ENCODE peak calls at places on chromosomes 5 and 9, in eight cellular contexts. C is A549, Z is HCT116, X is K562, S is GM12878, J is H1, R is endothelial cell of umbilical vein, E is HepG2. A is an unnamed sample.

GRCh38 chr9:78893758-78894157 is 596.8 kb downstream of the PSAT1 start:
- DNase-seq in C (no peak), Z (no peak), X (no peak), S (no peak), J (no peak), R (no peak), E (no peak), A (no peak)

GRCh38 chr9:72509053-72509452 is 12.4 kb upstream of the TMC1 start:
- DNase-seq in C (no peak), Z (no peak), X (no peak), S (no peak), J (no peak), R (peak; percentile 30), E (no peak), A (no peak)

GRCh38 chr5:96657068-96657467 is 5.1 kb upstream of the CAST start:
- DNase-seq in C (peak; percentile 64), Z (peak; percentile 84), X (peak; percentile 56), S (peak; percentile 61), J (no peak), R (peak; percentile 53), E (peak; percentile 12), A (peak; percentile 87)

GRCh38 chr5:111280282-111280901 is 56.2 kb downstream of the CAMK4 start:
- DNase-seq in C (no peak), Z (no peak), X (no peak), S (no peak), J (no peak), R (no peak), E (no peak), A (no peak)

GRCh38 chr9:115591584-115591984 is 473.6 kb upstream of the TNC start:
- DNase-seq in C (peak; percentile 83), Z (peak; percentile 84), X (peak; percentile 19), S (peak; percentile 5), J (peak; percentile 48), R (peak; percentile 90), E (peak; percentile 74), A (peak; percentile 84)

GRCh38 chr5:66197764-66198405 is 53.8 kb downstream of the SREK1 start:
- DNase-seq in C (no peak), Z (no peak), X (no peak), S (no peak), J (no peak), R (no peak), E (peak; percentile 3), A (peak; percentile 36)

GRCh38 chr9:134867917-134868750 is 12.5 kb upstream of the FCN2 start:
- DNase-seq in C (no peak), Z (no peak), X (no peak), S (no peak), J (no peak), R (no peak), E (no peak), A (no peak)

GRCh38 chr9:99112750-99113417 is 8.0 kb downstream of the TGFBR1 start:
- DNase-seq in C (no peak), Z (no peak), X (no peak), S (no peak), J (no peak), R (no peak), E (no peak), A (no peak)

GRCh38 chr9:134895849-134896833 is 15.5 kb downstream of the FCN2 start:
- DNase-seq in C (peak; percentile 72), Z (peak; percentile 69), X (no peak), S (no peak), J (no peak), R (peak; percentile 90), E (no peak), A (peak; percentile 85)

GRCh38 chr9:113520109-113520642 is 56.6 kb downstream of the RGS3 start:
- DNase-seq in C (peak; percentile 73), Z (no peak), X (no peak), S (peak; percentile 82), J (no peak), R (peak; percentile 96), E (no peak), A (no peak)

GRCh38 chr5:149011731-149012130 is 51.1 kb downstream of the SH3TC2 start:
- DNase-seq in C (no peak), Z (no peak), X (no peak), S (no peak), J (no peak), R (no peak), E (no peak), A (no peak)

GRCh38 chr5:134141346-134142050 is 27.0 kb downstream of the TCF7 start:
- DNase-seq in C (no peak), Z (no peak), X (no peak), S (no peak), J (peak; percentile 44), R (no peak), E (no peak), A (no peak)

GRCh38 chr5:37825334-37825915 is 14.4 kb downstream of the GDNF start:
- DNase-seq in C (no peak), Z (no peak), X (no peak), S (no peak), J (no peak), R (no peak), E (no peak), A (no peak)

GRCh38 chr5:153678617-153679329 is 188.3 kb downstream of the GRIA1 start:
- DNase-seq in C (no peak), Z (no peak), X (no peak), S (no peak), J (no peak), R (peak; percentile 37), E (no peak), A (no peak)

GRCh38 chr5:39100301-39100850 is 26.2 kb upstream of the RICTOR start:
- DNase-seq in C (no peak), Z (no peak), X (no peak), S (no peak), J (no peak), R (no peak), E (no peak), A (no peak)

GRCh38 chr5:10653033-10653432 is 89.2 kb downstream of the ANKRD33B start:
- DNase-seq in C (no peak), Z (no peak), X (no peak), S (no peak), J (no peak), R (no peak), E (no peak), A (no peak)

GRCh38 chr5:16037121-16037520 is 142.5 kb downstream of the MARCHF11 start:
- DNase-seq in C (no peak), Z (no peak), X (no peak), S (no peak), J (no peak), R (no peak), E (no peak), A (no peak)

GRCh38 chr9:122875523-122875922 is 29.6 kb downstream of the RC3H2 start:
- DNase-seq in C (no peak), Z (no peak), X (no peak), S (peak; percentile 20), J (no peak), R (no peak), E (no peak), A (peak; percentile 33)

GRCh38 chr9:97863314-97863713 is 10.3 kb downstream of the FOXE1 start:
- DNase-seq in C (no peak), Z (no peak), X (no peak), S (no peak), J (no peak), R (no peak), E (no peak), A (no peak)

GRCh38 chr9:133714606-133715294 is 23.4 kb downstream of the SARDH start:
- DNase-seq in C (no peak), Z (no peak), X (no peak), S (no peak), J (no peak), R (no peak), E (peak; percentile 96), A (peak; percentile 75)

GRCh38 chr9:34988218-34989055 is 1.1 kb upstream of the DNAJB5 start:
- DNase-seq in C (no peak), Z (no peak), X (no peak), S (no peak), J (no peak), R (no peak), E (no peak), A (no peak)

GRCh38 chr9:125119643-125120286 is 23.6 kb downstream of the SCAI start:
- DNase-seq in C (no peak), Z (no peak), X (peak; percentile 17), S (no peak), J (no peak), R (no peak), E (no peak), A (no peak)

GRCh38 chr5:92695123-92696084 is 885.6 kb downstream of the NR2F1-AS1 start:
- DNase-seq in C (no peak), Z (no peak), X (no peak), S (no peak), J (no peak), R (no peak), E (no peak), A (no peak)
- TF ChIP-seq CTCF in C (no peak), Z (no peak), X (no peak), S (no peak), J (no peak), R (no peak), E (no peak), A (no peak)

GRCh38 chr9:2641033-2641432 is 19.4 kb downstream of the VLDLR start:
- DNase-seq in C (no peak), Z (no peak), X (no peak), S (no peak), J (no peak), R (no peak), E (no peak), A (no peak)
- TF ChIP-seq POLR2A in C (no peak), Z (no peak), X (no peak), S (no peak), J (no peak), R (no peak), E (no peak), A (no peak)

GRCh38 chr9:116697341-116697740 is 10.2 kb downstream of the TRIM32 start:
- DNase-seq in C (no peak), Z (no peak), X (no peak), S (no peak), J (no peak), R (no peak), E (no peak), A (no peak)
- TF ChIP-seq MAX in C (no peak), Z (no peak), X (no peak), S (no peak), J (no peak), R (no peak), E (no peak), A (no peak)

DNA sequence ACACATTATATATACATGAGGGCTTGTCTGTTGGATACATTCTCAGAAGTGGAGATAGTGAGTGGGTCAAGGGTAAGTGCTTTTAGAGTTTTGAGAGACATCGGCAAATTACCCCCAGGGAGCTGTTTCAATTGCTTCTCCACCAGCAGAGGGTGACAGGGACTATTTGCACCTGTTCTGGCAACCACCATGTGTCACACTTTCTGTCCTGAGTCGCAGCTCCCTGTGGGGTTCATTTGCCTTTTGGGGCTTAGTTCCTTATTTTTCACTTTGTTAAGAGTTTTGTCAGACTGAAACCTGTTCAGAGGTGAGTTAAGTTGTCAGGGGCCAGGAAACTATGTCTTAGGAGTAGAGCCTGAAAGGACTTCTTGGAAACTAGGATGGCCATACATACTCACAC is 20.1 kb upstream of the SLC36A1 start:
- DNase-seq in C (no peak), Z (no peak), X (no peak), S (peak; percentile 66), J (no peak), R (no peak), E (no peak), A (peak; percentile 35)
- TF ChIP-seq CTCF in C (no peak), Z (no peak), X (no peak), S (peak; percentile 41), J (peak; percentile 12), R (no peak), E (no peak), A (no peak)

A was measured in NB4.